ENCODE peak calls at places on chromosomes 11 and 22, in ten cellular contexts. F is pancreas; D is Karpas-422; J is uterus; H is neuronal stem cell; Z is ovary; T is CD4-positive, alpha-beta T cell; U is naive thymus-derived CD4-positive, alpha-beta T cell; W is SK-N-MC; V is neural progenitor cell. O is an unnamed sample.

GRCh38 chr11:60914620-60915249 is 777 bp downstream of the TMEM109 start:
- DNase-seq in F (peak; percentile 48), D (peak; percentile 73), J (peak; percentile 54), H (no peak), Z (no peak), T (no peak), U (peak; percentile 51), W (no peak), V (peak; percentile 60), O (peak; percentile 40)

GRCh38 chr11:19368726-19369364 is 128.1 kb upstream of the E2F8 start:
- DNase-seq in F (no peak), D (peak; percentile 68), J (no peak), H (no peak), Z (no peak), T (no peak), U (no peak), W (no peak), V (no peak), O (no peak)

GRCh38 chr11:62144641-62145255 is 20.9 kb downstream of the INCENP start:
- DNase-seq in F (no peak), D (no peak), J (no peak), H (no peak), Z (no peak), T (peak; percentile 24), U (no peak), W (no peak), V (no peak), O (peak; percentile 23)

GRCh38 chr22:49724893-49725489 is 102.7 kb downstream of the BRD1 start:
- DNase-seq in F (peak; percentile 31), D (peak; percentile 79), J (peak; percentile 25), H (peak; percentile 67), Z (peak; percentile 37), T (peak; percentile 78), U (peak; percentile 76), W (no peak), V (peak; percentile 90), O (peak; percentile 46)

GRCh38 chr11:8809185-8809584 is 101.8 kb upstream of the AKIP1 start:
- DNase-seq in F (no peak), D (no peak), J (no peak), H (no peak), Z (no peak), T (no peak), U (no peak), W (no peak), V (no peak), O (no peak)

GRCh38 chr22:50014655-50015401 is 2.3 kb upstream of the IL17REL start:
- DNase-seq in F (no peak), D (no peak), J (no peak), H (no peak), Z (no peak), T (no peak), U (no peak), W (no peak), V (peak; percentile 51), O (no peak)

GRCh38 chr11:697811-698311 is 2.2 kb downstream of the TMEM80 start:
- DNase-seq in F (no peak), D (peak; percentile 49), J (peak; percentile 27), H (no peak), Z (peak; percentile 22), T (no peak), U (no peak), W (no peak), V (no peak), O (no peak)

GRCh38 chr11:29317669-29318068 is 699.2 kb downstream of the KCNA4 start:
- DNase-seq in F (no peak), D (no peak), J (no peak), H (no peak), Z (no peak), T (no peak), U (no peak), W (no peak), V (no peak), O (no peak)

GRCh38 chr11:44823006-44823405 is 96.2 kb downstream of the TSPAN18 start:
- DNase-seq in F (no peak), D (peak; percentile 79), J (no peak), H (no peak), Z (no peak), T (no peak), U (no peak), W (no peak), V (peak; percentile 76), O (no peak)

GRCh38 chr22:37172266-37173245 is 15.5 kb downstream of the C1QTNF6 start:
- DNase-seq in F (no peak), D (no peak), J (peak; percentile 13), H (no peak), Z (peak; percentile 14), T (peak; percentile 24), U (no peak), W (no peak), V (no peak), O (peak; percentile 14)

GRCh38 chr22:22854466-22854865 is 33.1 kb upstream of the IGLL5 start:
- DNase-seq in F (no peak), D (no peak), J (no peak), H (no peak), Z (no peak), T (no peak), U (no peak), W (no peak), V (no peak), O (no peak)

GRCh38 chr11:1839924-1840779 is 1.4 kb downstream of the TNNI2 start:
- DNase-seq in F (peak; percentile 67), D (peak; percentile 67), J (no peak), H (no peak), Z (no peak), T (no peak), U (no peak), W (no peak), V (no peak), O (peak; percentile 54)

GRCh38 chr11:33391188-33391892 is 134.2 kb downstream of the HIPK3 start:
- DNase-seq in F (no peak), D (no peak), J (no peak), H (no peak), Z (no peak), T (no peak), U (no peak), W (no peak), V (no peak), O (no peak)
- H3K27ac ChIP-seq in F (no peak overlapping the region), D (no peak overlapping the region), J (no peak overlapping the region), H (no peak overlapping the region), Z (no peak overlapping the region), T (no peak overlapping the region), U (no peak overlapping the region), W (no peak overlapping the region), V (no peak overlapping the region), O (no peak overlapping the region)

GRCh38 chr11:82898242-82898641 is 2.0 kb downstream of the PRCP start:
- DNase-seq in F (no peak), D (no peak), J (no peak), H (no peak), Z (no peak), T (no peak), U (no peak), W (no peak), V (no peak), O (no peak)
- H3K27ac ChIP-seq in F (no peak overlapping the region), D (no peak overlapping the region), J (no peak overlapping the region), H (no peak overlapping the region), Z (no peak overlapping the region), T (no peak overlapping the region), U (no peak overlapping the region), W (no peak overlapping the region), V (no peak overlapping the region), O (no peak overlapping the region)

GRCh38 chr11:127274328-127274676 is 273.7 kb upstream of the KIRREL3 start:
- DNase-seq in F (no peak), D (no peak), J (no peak), H (no peak), Z (no peak), T (no peak), U (no peak), W (no peak), V (no peak), O (no peak)
- H3K27ac ChIP-seq in F (no peak overlapping the region), D (no peak overlapping the region), J (no peak overlapping the region), H (no peak overlapping the region), Z (no peak overlapping the region), T (no peak overlapping the region), U (no peak overlapping the region), W (no peak overlapping the region), V (no peak overlapping the region), O (no peak overlapping the region)

GRCh38 chr22:24291538-24292201 is 21.0 kb downstream of the SPECC1L start:
- DNase-seq in F (no peak), D (peak; percentile 40), J (no peak), H (no peak), Z (no peak), T (no peak), U (no peak), W (no peak), V (no peak), O (no peak)

GRCh38 chr22:24285245-24285644 is 14.6 kb downstream of the SPECC1L start:
- DNase-seq in F (no peak), D (peak; percentile 17), J (no peak), H (no peak), Z (no peak), T (no peak), U (no peak), W (no peak), V (no peak), O (no peak)

GRCh38 chr22:24290459-24290858 is 19.8 kb downstream of the SPECC1L start:
- DNase-seq in F (no peak), D (peak; percentile 37), J (no peak), H (no peak), Z (no peak), T (no peak), U (no peak), W (no peak), V (no peak), O (no peak)

GRCh38 chr22:24289138-24289537 is 18.5 kb downstream of the SPECC1L start:
- DNase-seq in F (no peak), D (peak; percentile 17), J (no peak), H (no peak), Z (no peak), T (no peak), U (no peak), W (no peak), V (no peak), O (no peak)

DNA sequence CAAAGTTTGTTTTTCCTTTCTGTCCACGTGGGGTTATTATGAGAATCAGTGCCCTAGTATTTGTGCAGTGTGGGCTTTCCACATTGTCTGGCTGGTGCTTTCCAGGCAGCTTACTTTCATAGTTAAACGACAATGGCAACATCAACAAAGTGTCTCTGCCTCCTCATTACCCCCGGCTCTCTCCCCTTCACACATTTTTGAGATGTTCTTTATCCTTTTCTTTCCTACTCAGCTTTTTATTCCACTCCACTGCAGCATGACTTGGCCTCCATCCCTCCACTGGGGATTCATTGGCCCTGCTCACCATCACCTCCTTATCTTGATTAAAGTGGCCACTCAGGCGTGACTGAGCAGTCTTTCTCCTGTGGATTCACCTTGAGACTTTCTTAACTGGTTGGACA is 19.1 kb downstream of the SPECC1L start:
- DNase-seq in F (no peak), D (peak; percentile 37), J (no peak), H (peak; percentile 37), Z (no peak), T (no peak), U (no peak), W (no peak), V (peak; percentile 54), O (no peak)
- H3K27ac ChIP-seq in F (peak overlapping the region; percentile 15), D (no peak overlapping the region), J (peak overlapping the region; percentile 60), H (peak overlapping the region; percentile 17), Z (no peak overlapping the region), T (no peak overlapping the region), U (no peak overlapping the region), W (no peak overlapping the region), V (peak overlapping the region; percentile 4), O (peak overlapping the region; percentile 70)

DNA sequence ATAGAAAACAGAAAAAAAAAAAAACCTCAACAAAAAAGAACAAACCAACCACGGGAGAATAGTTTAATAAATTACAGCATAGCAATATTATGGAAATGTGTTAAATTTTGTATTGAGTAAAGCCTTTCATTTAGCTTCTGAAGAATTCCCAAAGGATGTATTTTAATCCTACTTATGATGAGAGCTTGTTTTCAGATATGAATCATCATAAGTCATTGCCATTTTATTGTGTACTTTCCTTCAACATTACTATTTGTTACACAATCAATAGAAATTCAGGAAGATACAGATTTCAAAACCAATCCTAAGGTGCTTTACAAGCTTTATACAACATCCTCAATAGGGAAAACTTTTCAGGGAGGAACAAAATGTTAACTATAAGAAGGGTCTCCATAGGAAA is 200.6 kb upstream of the CTSC start:
- DNase-seq in F (no peak), D (no peak), J (no peak), H (no peak), Z (no peak), T (no peak), U (no peak), W (no peak), V (no peak), O (no peak)
- H3K27ac ChIP-seq in F (no peak overlapping the region), D (no peak overlapping the region), J (no peak overlapping the region), H (no peak overlapping the region), Z (no peak overlapping the region), T (no peak overlapping the region), U (no peak overlapping the region), W (no peak overlapping the region), V (no peak overlapping the region), O (no peak overlapping the region)

O was measured in adrenal gland.